ENCODE peak calls at places on chromosomes 2 and 18, in six cellular contexts. One of them, this sample, is unnamed.

GRCh38 chr2:25512707-25513106 is 160.7 kb downstream of the DTNB start:
- DNase-seq in psoas muscle: no peak
- DNase-seq in adrenal gland: no peak
- DNase-seq in transverse colon: peak
- DNase-seq in tibial artery: no peak
- DNase-seq in ovary: no peak
- DNase-seq in this sample: no peak

GRCh38 chr2:113910110-113910717 is 20.3 kb downstream of the ACTR3 start:
- DNase-seq in psoas muscle: no peak
- DNase-seq in adrenal gland: no peak
- DNase-seq in transverse colon: no peak
- DNase-seq in tibial artery: no peak
- DNase-seq in ovary: no peak
- DNase-seq in this sample: no peak

GRCh38 chr2:197310940-197311485 is 433 bp upstream of the ANKRD44 start:
- DNase-seq in psoas muscle: no peak
- DNase-seq in adrenal gland: no peak
- DNase-seq in transverse colon: no peak
- DNase-seq in tibial artery: no peak
- DNase-seq in ovary: no peak
- DNase-seq in this sample: no peak

GRCh38 chr2:33531345-33532059 is 55.1 kb downstream of the RASGRP3 start:
- DNase-seq in psoas muscle: peak
- DNase-seq in adrenal gland: no peak
- DNase-seq in transverse colon: no peak
- DNase-seq in tibial artery: no peak
- DNase-seq in ovary: no peak
- DNase-seq in this sample: no peak

GRCh38 chr2:200221055-200221692 is 85.3 kb upstream of the SPATS2L start:
- DNase-seq in psoas muscle: no peak
- DNase-seq in adrenal gland: no peak
- DNase-seq in transverse colon: no peak
- DNase-seq in tibial artery: no peak
- DNase-seq in ovary: no peak
- DNase-seq in this sample: no peak

GRCh38 chr2:50546790-50547189 is 485.1 kb downstream of the NRXN1 start:
- DNase-seq in psoas muscle: no peak
- DNase-seq in adrenal gland: no peak
- DNase-seq in transverse colon: no peak
- DNase-seq in tibial artery: no peak
- DNase-seq in ovary: no peak
- DNase-seq in this sample: no peak

GRCh38 chr2:147568109-147568508 is 276.7 kb upstream of the ACVR2A start:
- DNase-seq in psoas muscle: no peak
- DNase-seq in adrenal gland: no peak
- DNase-seq in transverse colon: no peak
- DNase-seq in tibial artery: no peak
- DNase-seq in ovary: no peak
- DNase-seq in this sample: no peak

GRCh38 chr2:177265834-177266817 is 1.6 kb upstream of the NFE2L2 start:
- DNase-seq in psoas muscle: no peak
- DNase-seq in adrenal gland: no peak
- DNase-seq in transverse colon: no peak
- DNase-seq in tibial artery: no peak
- DNase-seq in ovary: no peak
- DNase-seq in this sample: no peak

GRCh38 chr2:106932644-106933043 is 46.7 kb upstream of the ST6GAL2 start:
- DNase-seq in psoas muscle: no peak
- DNase-seq in adrenal gland: no peak
- DNase-seq in transverse colon: no peak
- DNase-seq in tibial artery: no peak
- DNase-seq in ovary: no peak
- DNase-seq in this sample: no peak

GRCh38 chr18:35577045-35577848 is 4.3 kb upstream of the GALNT1 start:
- DNase-seq in psoas muscle: no peak
- DNase-seq in adrenal gland: no peak
- DNase-seq in transverse colon: no peak
- DNase-seq in tibial artery: no peak
- DNase-seq in ovary: no peak
- DNase-seq in this sample: no peak

DNA sequence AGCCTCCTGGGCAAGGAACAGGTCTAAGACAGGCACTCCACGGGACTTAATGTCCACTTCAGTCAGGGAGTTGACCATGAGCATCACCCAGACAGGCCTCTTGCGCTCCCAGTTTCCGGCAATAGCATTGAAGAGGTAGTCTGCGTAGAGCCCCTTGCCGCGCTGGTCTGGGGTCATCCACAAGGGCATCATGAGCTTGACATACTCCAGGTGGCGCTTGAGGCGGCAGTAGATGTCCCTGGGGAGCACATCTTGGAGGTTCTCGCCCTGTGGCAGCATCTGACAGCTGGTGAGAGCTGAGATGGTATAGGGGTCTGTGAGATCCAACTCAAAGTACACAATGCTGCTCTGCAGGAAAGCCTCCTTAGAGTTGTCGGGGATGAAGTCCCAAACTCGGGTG is 10.6 kb downstream of the TRABD2A start:
- DNase-seq in psoas muscle: no peak
- DNase-seq in adrenal gland: peak
- DNase-seq in transverse colon: no peak
- DNase-seq in tibial artery: no peak
- DNase-seq in ovary: no peak
- DNase-seq in this sample: no peak
- TF ChIP-seq CTCF in psoas muscle: no peak
- TF ChIP-seq CTCF in adrenal gland: no peak
- TF ChIP-seq CTCF in transverse colon: no peak
- TF ChIP-seq CTCF in tibial artery: no peak
- TF ChIP-seq CTCF in ovary: no peak
- TF ChIP-seq CTCF in this sample: no peak

DNA sequence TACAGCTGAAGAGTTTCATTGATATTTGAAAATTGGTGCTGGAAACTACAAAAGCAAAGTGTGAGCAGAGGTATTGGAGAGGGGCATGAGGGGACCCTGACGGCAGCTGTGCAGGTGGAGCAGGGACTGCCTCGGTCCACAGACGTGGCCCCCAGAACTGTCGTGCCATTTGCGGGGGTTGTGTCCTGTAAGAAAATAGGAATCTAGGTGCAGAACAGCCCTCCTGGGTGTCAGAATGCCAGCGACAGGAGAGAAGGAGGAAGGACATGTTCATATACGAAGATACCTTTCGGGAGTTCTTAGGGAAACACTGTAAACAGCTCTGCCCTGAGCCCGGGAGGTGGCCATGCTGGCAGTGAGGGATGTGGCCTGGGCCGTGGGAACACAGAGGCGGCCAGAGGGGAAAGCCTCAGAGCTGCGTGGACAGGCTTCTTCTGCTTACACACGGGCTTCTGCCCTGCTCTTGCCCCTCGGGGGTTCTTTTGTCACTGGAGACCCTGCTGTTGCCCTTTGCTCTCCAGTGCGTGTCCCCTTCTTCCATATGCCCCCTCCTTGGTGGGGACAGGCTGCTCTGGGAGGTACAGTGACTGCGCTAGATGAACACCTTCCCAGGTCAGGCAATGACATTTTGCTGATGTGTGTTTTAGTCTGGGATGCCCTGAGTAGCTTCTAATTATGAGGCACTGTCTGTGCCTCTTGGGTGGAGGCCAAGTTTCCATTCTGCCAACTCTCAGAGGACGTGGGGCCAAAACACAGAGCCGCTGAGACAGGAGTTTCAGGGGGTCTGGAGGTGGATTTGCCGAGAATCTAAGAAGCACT is 81.9 kb upstream of the TXNDC2 start:
- DNase-seq in psoas muscle: no peak
- DNase-seq in adrenal gland: peak
- DNase-seq in transverse colon: peak
- DNase-seq in tibial artery: no peak
- DNase-seq in ovary: no peak
- DNase-seq in this sample: peak
- H3K27ac ChIP-seq in psoas muscle: peak
- H3K27ac ChIP-seq in adrenal gland: peak
- H3K27ac ChIP-seq in transverse colon: peak
- H3K27ac ChIP-seq in tibial artery: peak
- H3K27ac ChIP-seq in ovary: no peak
- H3K27ac ChIP-seq in this sample: peak

GRCh38 chr2:173119944-173120343 is 44.3 kb downstream of the MAP3K20 start:
- DNase-seq in psoas muscle: no peak
- DNase-seq in adrenal gland: no peak
- DNase-seq in transverse colon: no peak
- DNase-seq in tibial artery: no peak
- DNase-seq in ovary: no peak
- DNase-seq in this sample: no peak

GRCh38 chr2:173122936-173123335 is 47.3 kb downstream of the MAP3K20 start:
- DNase-seq in psoas muscle: no peak
- DNase-seq in adrenal gland: no peak
- DNase-seq in transverse colon: no peak
- DNase-seq in tibial artery: no peak
- DNase-seq in ovary: no peak
- DNase-seq in this sample: no peak

GRCh38 chr2:173126819-173127218 is 51.2 kb downstream of the MAP3K20 start:
- DNase-seq in psoas muscle: no peak
- DNase-seq in adrenal gland: no peak
- DNase-seq in transverse colon: no peak
- DNase-seq in tibial artery: no peak
- DNase-seq in ovary: no peak
- DNase-seq in this sample: no peak

GRCh38 chr2:173119069-173119807 is 43.6 kb downstream of the MAP3K20 start:
- DNase-seq in psoas muscle: peak
- DNase-seq in adrenal gland: no peak
- DNase-seq in transverse colon: peak
- DNase-seq in tibial artery: peak
- DNase-seq in ovary: peak
- DNase-seq in this sample: no peak

DNA sequence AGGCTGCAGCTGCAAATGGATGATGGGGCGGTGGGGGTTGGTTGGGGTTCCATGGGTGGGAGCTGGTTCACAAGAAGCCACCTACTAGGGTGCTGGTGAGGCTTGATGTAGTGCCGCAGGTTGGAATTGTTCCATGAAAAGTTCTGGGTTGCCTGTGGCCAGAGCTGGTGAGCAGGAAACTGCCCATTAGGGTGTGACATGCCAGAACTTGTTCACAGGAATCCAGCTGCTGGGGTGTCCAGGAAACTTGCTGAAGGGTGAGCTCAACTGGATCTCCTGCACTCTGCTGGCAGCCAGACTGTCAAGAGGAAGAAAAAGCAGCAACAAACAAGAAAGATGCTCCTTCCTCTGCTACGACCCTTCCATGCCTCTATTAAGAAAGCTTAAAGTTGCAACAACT is 48.8 kb downstream of the MAP3K20 start:
- DNase-seq in psoas muscle: no peak
- DNase-seq in adrenal gland: no peak
- DNase-seq in transverse colon: no peak
- DNase-seq in tibial artery: no peak
- DNase-seq in ovary: no peak
- DNase-seq in this sample: no peak
- TF ChIP-seq CTCF in psoas muscle: no peak
- TF ChIP-seq CTCF in adrenal gland: no peak
- TF ChIP-seq CTCF in transverse colon: no peak
- TF ChIP-seq CTCF in tibial artery: no peak
- TF ChIP-seq CTCF in ovary: no peak
- TF ChIP-seq CTCF in this sample: no peak

GRCh38 chr2:74766780-74767179 is 67.1 kb upstream of the HK2 start:
- DNase-seq in psoas muscle: no peak
- DNase-seq in adrenal gland: no peak
- DNase-seq in transverse colon: no peak
- DNase-seq in tibial artery: no peak
- DNase-seq in ovary: no peak
- DNase-seq in this sample: no peak

GRCh38 chr2:74762789-74763188 is 71.1 kb upstream of the HK2 start:
- DNase-seq in psoas muscle: no peak
- DNase-seq in adrenal gland: no peak
- DNase-seq in transverse colon: no peak
- DNase-seq in tibial artery: no peak
- DNase-seq in ovary: no peak
- DNase-seq in this sample: no peak

GRCh38 chr2:74763962-74764428 is 69.9 kb upstream of the HK2 start:
- DNase-seq in psoas muscle: no peak
- DNase-seq in adrenal gland: no peak
- DNase-seq in transverse colon: no peak
- DNase-seq in tibial artery: no peak
- DNase-seq in ovary: no peak
- DNase-seq in this sample: no peak

GRCh38 chr2:74767618-74768017 is 66.3 kb upstream of the HK2 start:
- DNase-seq in psoas muscle: no peak
- DNase-seq in adrenal gland: no peak
- DNase-seq in transverse colon: no peak
- DNase-seq in tibial artery: no peak
- DNase-seq in ovary: no peak
- DNase-seq in this sample: no peak

GRCh38 chr2:74764429-74765272 is 69.3 kb upstream of the HK2 start:
- DNase-seq in psoas muscle: no peak
- DNase-seq in adrenal gland: no peak
- DNase-seq in transverse colon: no peak
- DNase-seq in tibial artery: no peak
- DNase-seq in ovary: no peak
- DNase-seq in this sample: no peak
- H3K27ac ChIP-seq in psoas muscle: no peak
- H3K27ac ChIP-seq in adrenal gland: no peak
- H3K27ac ChIP-seq in transverse colon: no peak
- H3K27ac ChIP-seq in tibial artery: peak
- H3K27ac ChIP-seq in ovary: no peak
- H3K27ac ChIP-seq in this sample: no peak

DNA sequence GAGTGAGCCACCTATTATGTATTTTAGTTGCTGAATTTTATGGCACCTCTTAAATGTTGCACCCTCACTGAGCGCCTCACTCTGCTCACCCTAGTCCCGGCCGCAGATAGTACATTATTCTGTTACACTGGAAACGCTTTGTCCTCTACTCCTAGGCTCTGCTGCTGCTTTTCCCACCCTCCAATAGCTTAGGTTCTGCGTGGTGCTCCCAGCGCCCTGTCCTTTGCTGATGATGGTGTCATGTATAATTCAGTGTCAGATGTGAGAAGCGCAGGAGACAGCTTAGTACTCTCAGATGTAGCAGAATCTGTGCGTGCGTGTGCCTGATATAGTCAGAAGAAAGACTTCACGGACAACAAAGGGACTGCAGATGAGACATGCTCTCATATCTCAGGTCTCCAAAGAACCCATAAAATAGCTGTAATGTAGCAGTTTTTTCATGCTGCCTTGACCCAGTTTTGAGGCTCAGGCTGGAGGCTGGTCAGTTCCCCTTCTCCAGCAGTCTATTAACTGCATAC is 1.4 kb upstream of the REEP1 start:
- DNase-seq in psoas muscle: no peak
- DNase-seq in adrenal gland: peak
- DNase-seq in transverse colon: no peak
- DNase-seq in tibial artery: no peak
- DNase-seq in ovary: no peak
- DNase-seq in this sample: no peak
- TF ChIP-seq CTCF in psoas muscle: no peak
- TF ChIP-seq CTCF in adrenal gland: no peak
- TF ChIP-seq CTCF in transverse colon: no peak
- TF ChIP-seq CTCF in tibial artery: no peak
- TF ChIP-seq CTCF in ovary: no peak
- TF ChIP-seq CTCF in this sample: no peak

GRCh38 chr18:11999431-11999830 is 18.1 kb downstream of the IMPA2 start:
- DNase-seq in psoas muscle: no peak
- DNase-seq in adrenal gland: no peak
- DNase-seq in transverse colon: no peak
- DNase-seq in tibial artery: no peak
- DNase-seq in ovary: no peak
- DNase-seq in this sample: peak
- H3K27ac ChIP-seq in psoas muscle: no peak
- H3K27ac ChIP-seq in adrenal gland: no peak
- H3K27ac ChIP-seq in transverse colon: peak
- H3K27ac ChIP-seq in tibial artery: no peak
- H3K27ac ChIP-seq in ovary: no peak
- H3K27ac ChIP-seq in this sample: peak

GRCh38 chr2:166419616-166419934 is 43.8 kb upstream of the SCN9A start:
- DNase-seq in psoas muscle: no peak
- DNase-seq in adrenal gland: no peak
- DNase-seq in transverse colon: no peak
- DNase-seq in tibial artery: no peak
- DNase-seq in ovary: no peak
- DNase-seq in this sample: no peak
- TF ChIP-seq CTCF in psoas muscle: no peak
- TF ChIP-seq CTCF in adrenal gland: peak
- TF ChIP-seq CTCF in transverse colon: peak
- TF ChIP-seq CTCF in tibial artery: no peak
- TF ChIP-seq CTCF in ovary: no peak
- TF ChIP-seq CTCF in this sample: no peak